ENCODE peak calls at places on chromosomes 4 and X, in six cellular contexts. I is hepatocyte, T is WTC11, U is brain microvascular endothelial cell, R is natural killer cell, X is EH. E is an unnamed sample.

GRCh38 chrX:29024813-29025342 is 437.6 kb downstream of the IL1RAPL1 start:
- DNase-seq in X (no peak), U (no peak), I (no peak), T (no peak), R (no peak), E (no peak)

GRCh38 chr4:140300271-140300970 is 73.0 kb upstream of the SCOC start:
- DNase-seq in R (no peak), U (peak; percentile 22), X (peak; percentile 63), T (no peak), I (peak; percentile 45), E (peak; percentile 40)

GRCh38 chr4:60657802-60658201 is 542.3 kb upstream of the ADGRL3 start:
- DNase-seq in R (no peak), U (no peak), I (no peak), T (no peak), X (peak; percentile 31), E (no peak)

GRCh38 chr4:75633846-75634245 is 3.5 kb upstream of the CDKL2 start:
- DNase-seq in I (no peak), R (no peak), U (peak; percentile 9), T (no peak), X (peak; percentile 72), E (no peak)

GRCh38 chr4:19739101-19739651 is 512.5 kb upstream of the SLIT2 start:
- DNase-seq in I (peak; percentile 51), T (no peak), U (peak; percentile 95), R (no peak), X (peak; percentile 87), E (peak; percentile 0)

GRCh38 chr4:30461218-30461617 is 259.0 kb upstream of the PCDH7 start:
- DNase-seq in X (no peak), R (no peak), I (no peak), T (peak; percentile 40), U (no peak), E (no peak)

GRCh38 chrX:77961063-77961462 is 8.4 kb downstream of the PGAM4 start:
- DNase-seq in R (no peak), I (no peak), T (no peak), U (no peak), X (no peak), E (no peak)

GRCh38 chrX:78123190-78123589 is 16.3 kb downstream of the TAF9B start:
- DNase-seq in I (no peak), T (no peak), U (peak; percentile 45), R (no peak), X (peak; percentile 35), E (peak; percentile 9)

GRCh38 chr4:164931551-164932324 is 45.7 kb downstream of the TRIM61 start:
- DNase-seq in T (no peak), X (peak; percentile 72), R (no peak), U (peak; percentile 17), I (no peak), E (peak; percentile 54)

GRCh38 chr4:138405934-138406567 is 163.9 kb upstream of the SLC7A11 start:
- DNase-seq in X (peak; percentile 73), U (peak; percentile 7), R (no peak), T (no peak), I (no peak), E (peak; percentile 62)

GRCh38 chrX:129743835-129744234 is 5.1 kb downstream of the XPNPEP2 start:
- DNase-seq in I (no peak), U (no peak), X (no peak), T (no peak), R (no peak), E (no peak)

GRCh38 chrX:71616672-71617529 is 1.4 kb downstream of the CXCR3 start:
- DNase-seq in R (peak; percentile 33), T (no peak), I (no peak), U (no peak), X (no peak), E (no peak)

GRCh38 chrX:118459494-118459893 is 36.1 kb upstream of the DOCK11 start:
- DNase-seq in R (no peak), X (peak; percentile 51), I (peak; percentile 24), U (peak; percentile 11), T (no peak), E (peak; percentile 56)

GRCh38 chr4:163113921-163114703 is 52.6 kb downstream of the NAF1 start:
- DNase-seq in X (no peak), I (no peak), T (no peak), R (no peak), U (no peak), E (no peak)

GRCh38 chrX:135512508-135513139 is 7.8 kb upstream of the INTS6L start:
- DNase-seq in X (no peak), U (no peak), T (no peak), R (no peak), I (no peak), E (no peak)

GRCh38 chr4:3335385-3335784 is 42.6 kb downstream of the RGS12 start:
- DNase-seq in R (no peak), U (no peak), T (no peak), I (no peak), X (no peak), E (no peak)

GRCh38 chr4:88814043-88814617 is 116.5 kb upstream of the NAP1L5 start:
- DNase-seq in X (no peak), I (no peak), R (no peak), U (no peak), T (peak; percentile 22), E (peak; percentile 43)

GRCh38 chrX:68808686-68809357 is 20.0 kb upstream of the EFNB1 start:
- DNase-seq in U (no peak), X (peak; percentile 8), R (no peak), I (no peak), T (peak; percentile 21), E (no peak)

GRCh38 chrX:136271300-136271699 is 20.1 kb upstream of the MAP7D3 start:
- DNase-seq in U (no peak), T (no peak), R (no peak), X (no peak), I (no peak), E (no peak)

GRCh38 chrX:123884809-123885408 is 25.1 kb downstream of the XIAP start:
- DNase-seq in I (peak; percentile 73), U (peak; percentile 39), R (no peak), T (no peak), X (peak; percentile 53), E (peak; percentile 73)

GRCh38 chrX:104987063-104987462 is 233.4 kb downstream of the TEX13A start:
- DNase-seq in X (no peak), T (no peak), U (no peak), R (no peak), I (no peak), E (no peak)

GRCh38 chr4:112082954-112083586 is 62.2 kb upstream of the FAM241A start:
- DNase-seq in U (peak; percentile 53), T (no peak), X (peak; percentile 61), I (peak; percentile 65), R (no peak), E (no peak)

GRCh38 chrX:335758-336155 is 17.2 kb upstream of the GTPBP6 start:
- DNase-seq in I (no peak), R (no peak), X (no peak), T (no peak), U (no peak), E (no peak)

GRCh38 chrX:56429581-56429980 is 133.8 kb upstream of the UBQLN2 start:
- DNase-seq in X (no peak), R (no peak), U (no peak), T (peak; percentile 20), I (no peak), E (no peak)

GRCh38 chrX:37754518-37754917 is 25.3 kb upstream of the CYBB start:
- DNase-seq in I (no peak), U (no peak), X (no peak), R (no peak), T (no peak), E (no peak)

GRCh38 chr4:83855044-83855443 is 319.1 kb downstream of the GPAT3 start:
- DNase-seq in U (peak; percentile 97), R (no peak), X (peak; percentile 98), I (peak; percentile 11), T (no peak), E (peak; percentile 85)